ENCODE peak calls at places on chromosomes 7 and 10, in nine cellular contexts. E, J, B, W, X, V, O, Y and Z are unnamed samples.

GRCh38 chr7:74657692-74658170 is at the start of gene GTF2I:
- DNase-seq in E (peak; percentile 88), J (no peak), B (peak; percentile 53), W (no peak), X (no peak), V (no peak), O (no peak), Y (no peak), Z (no peak)

GRCh38 chr10:14742815-14743214 is 31.9 kb downstream of the FAM107B start:
- DNase-seq in E (no peak), J (peak; percentile 8), B (no peak), W (no peak), X (no peak), V (no peak), O (no peak), Y (no peak), Z (no peak)

GRCh38 chr10:6279540-6280267 is 77.0 kb downstream of the PFKFB3 start:
- DNase-seq in E (no peak), J (peak; percentile 47), B (no peak), W (no peak), X (no peak), V (no peak), O (no peak), Y (no peak), Z (peak; percentile 15)

GRCh38 chr7:123718773-123719480 is 29.9 kb downstream of the WASL start:
- DNase-seq in E (no peak), J (no peak), B (no peak), W (no peak), X (no peak), V (no peak), O (no peak), Y (no peak), Z (no peak)

GRCh38 chr7:79952399-79952798 is 182.2 kb upstream of the GNAI1 start:
- DNase-seq in E (no peak), J (no peak), B (no peak), W (no peak), X (no peak), V (no peak), O (no peak), Y (no peak), Z (no peak)

GRCh38 chr10:124917939-124918830 is 23.7 kb upstream of the ZRANB1 start:
- DNase-seq in E (no peak), J (peak; percentile 68), B (no peak), W (no peak), X (no peak), V (no peak), O (no peak), Y (no peak), Z (no peak)

GRCh38 chr7:371779-372545 is 82.0 kb downstream of the FOXL3 start:
- DNase-seq in E (no peak), J (no peak), B (peak; percentile 2), W (no peak), X (peak; percentile 49), V (no peak), O (no peak), Y (no peak), Z (no peak)

GRCh38 chr10:13792011-13792410 is 205.2 kb downstream of the PRPF18 start:
- DNase-seq in E (no peak), J (no peak), B (no peak), W (no peak), X (no peak), V (no peak), O (no peak), Y (no peak), Z (no peak)

GRCh38 chr7:155558961-155559360 is 12.6 kb upstream of the CNPY1 start:
- DNase-seq in E (no peak), J (no peak), B (no peak), W (no peak), X (no peak), V (no peak), O (no peak), Y (peak; percentile 36), Z (no peak)

GRCh38 chr7:94655884-94656657 is at the start of gene SGCE:
- DNase-seq in E (peak; percentile 95), J (peak; percentile 89), B (peak; percentile 83), W (peak; percentile 50), X (peak; percentile 64), V (peak; percentile 64), O (peak; percentile 33), Y (peak; percentile 72), Z (peak; percentile 84)

GRCh38 chr10:124342136-124342820 is 76.4 kb downstream of the OAT start:
- DNase-seq in E (no peak), J (no peak), B (no peak), W (no peak), X (peak; percentile 34), V (no peak), O (no peak), Y (no peak), Z (no peak)

GRCh38 chr7:135248546-135248945 is 14.9 kb downstream of the STRA8 start:
- DNase-seq in E (peak; percentile 48), J (no peak), B (no peak), W (no peak), X (no peak), V (no peak), O (no peak), Y (no peak), Z (no peak)

GRCh38 chr7:106552645-106553445 is 108.1 kb downstream of the CCDC71L start:
- DNase-seq in E (no peak), J (no peak), B (no peak), W (no peak), X (no peak), V (peak; percentile 75), O (no peak), Y (no peak), Z (no peak)

GRCh38 chr7:1842321-1843221 is 172.5 kb downstream of the ELFN1 start:
- DNase-seq in E (no peak), J (no peak), B (no peak), W (no peak), X (peak; percentile 68), V (no peak), O (no peak), Y (peak; percentile 44), Z (no peak)
- TF ChIP-seq CTCF in E (no peak), J (no peak), B (no peak), W (no peak), X (no peak), V (no peak), O (no peak), Y (no peak), Z (peak; percentile 17)

GRCh38 chr10:78420946-78421732 is 387.5 kb downstream of the RPS24 start:
- DNase-seq in E (no peak), J (no peak), B (no peak), W (no peak), X (no peak), V (no peak), O (no peak), Y (no peak), Z (no peak)

GRCh38 chr10:78426181-78426580 is 392.5 kb downstream of the RPS24 start:
- DNase-seq in E (no peak), J (no peak), B (no peak), W (no peak), X (no peak), V (no peak), O (no peak), Y (no peak), Z (no peak)

GRCh38 chr10:78427497-78428031 is 393.9 kb downstream of the RPS24 start:
- DNase-seq in E (no peak), J (no peak), B (no peak), W (no peak), X (no peak), V (no peak), O (no peak), Y (no peak), Z (no peak)

GRCh38 chr10:78428579-78428978 is 394.9 kb downstream of the RPS24 start:
- DNase-seq in E (no peak), J (no peak), B (no peak), W (no peak), X (no peak), V (no peak), O (no peak), Y (no peak), Z (no peak)

DNA sequence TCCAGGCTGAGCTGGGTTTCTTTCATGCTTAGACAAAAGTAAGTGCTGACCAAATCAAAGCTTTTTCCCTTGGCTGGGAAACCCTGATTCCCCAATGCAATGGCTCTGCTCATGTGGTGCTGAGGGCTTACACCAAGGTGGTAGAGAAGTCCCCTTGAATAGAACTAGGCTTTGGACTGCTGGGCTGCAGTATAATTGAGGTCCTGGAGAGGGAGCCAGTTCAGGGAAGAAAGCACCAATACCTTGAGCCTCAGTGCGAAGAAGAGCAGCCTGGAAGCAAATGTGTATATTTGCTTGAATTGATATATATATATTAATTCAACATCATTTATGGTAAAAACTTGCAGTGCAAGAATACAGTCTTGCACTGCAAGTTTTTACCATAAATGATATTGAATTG is 391.1 kb downstream of the RPS24 start:
- DNase-seq in E (no peak), J (peak; percentile 39), B (no peak), W (no peak), X (no peak), V (no peak), O (no peak), Y (no peak), Z (no peak)
- TF ChIP-seq CTCF in E (peak; percentile 23), J (no peak), B (peak; percentile 32), W (peak; percentile 32), X (peak; percentile 56), V (peak; percentile 18), O (no peak), Y (peak; percentile 15), Z (peak; percentile 45)

DNA sequence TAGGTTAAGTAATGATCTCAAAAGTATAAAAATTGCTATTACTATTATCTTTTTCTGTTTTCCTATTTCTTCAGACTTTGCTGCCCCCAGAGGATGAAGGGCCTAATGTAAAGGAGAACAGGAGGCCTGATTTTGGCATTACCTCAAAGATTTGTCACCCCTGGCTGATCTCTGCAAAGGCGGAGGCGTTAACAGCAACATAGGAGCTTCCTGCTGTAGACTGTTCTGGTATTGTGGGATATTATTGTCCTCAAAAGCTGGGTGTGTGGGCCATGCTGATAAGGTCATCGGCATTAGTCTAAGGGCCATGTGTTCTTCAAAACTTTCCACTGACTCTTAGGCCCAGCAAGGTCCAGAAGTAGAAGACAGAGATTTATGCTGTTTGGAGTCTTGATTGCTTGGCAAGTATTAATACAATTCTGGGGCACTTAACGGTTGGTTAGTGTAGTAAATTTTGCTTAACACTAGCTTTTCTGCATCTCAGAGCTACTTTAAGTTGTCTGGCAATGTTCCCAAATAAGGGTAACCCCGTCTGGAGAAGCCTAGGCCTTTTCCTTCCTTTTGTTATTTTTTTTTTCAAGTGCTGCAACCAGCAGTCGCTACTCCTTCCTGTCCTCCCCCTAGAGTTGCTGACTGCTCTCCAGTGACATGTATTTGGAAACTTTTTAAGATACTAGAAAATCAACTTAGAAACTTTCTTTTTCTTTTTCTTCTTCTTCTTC is 14.0 kb upstream of the ENTPD1 start:
- DNase-seq in E (no peak), J (peak; percentile 91), B (peak; percentile 53), W (no peak), X (no peak), V (peak; percentile 45), O (no peak), Y (no peak), Z (no peak)
- TF ChIP-seq CTCF in E (peak; percentile 13), J (peak; percentile 27), B (no peak), W (no peak), X (no peak), V (peak; percentile 37), O (no peak), Y (peak; percentile 23), Z (no peak)

DNA sequence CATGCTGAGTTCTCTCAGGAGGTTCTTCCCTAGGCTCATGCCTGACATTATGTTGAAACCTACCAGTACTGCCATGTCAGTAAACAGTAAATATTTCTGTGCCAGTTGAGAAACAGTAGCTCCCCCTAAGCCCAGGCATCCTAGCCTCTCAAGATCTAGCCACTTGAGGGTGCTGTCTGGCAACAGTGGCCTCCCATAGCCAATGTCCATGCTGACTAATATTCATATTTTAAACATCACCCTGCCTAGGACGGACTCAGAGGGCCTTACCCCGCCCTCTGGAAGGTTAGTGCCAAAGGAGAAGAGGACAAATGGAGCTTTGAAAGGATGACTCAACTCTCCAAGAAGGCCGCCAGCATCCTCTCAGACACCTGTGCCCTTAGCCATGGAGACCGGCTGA is 7.7 kb downstream of the ACSM6 start:
- DNase-seq in E (no peak), J (peak; percentile 30), B (no peak), W (no peak), X (no peak), V (no peak), O (no peak), Y (no peak), Z (no peak)
- TF ChIP-seq CTCF in E (peak; percentile 18), J (peak; percentile 60), B (no peak), W (peak; percentile 55), X (no peak), V (no peak), O (no peak), Y (no peak), Z (no peak)